ENCODE peak calls at places on chromosomes 6 and 20, in seven cellular contexts. I is nephron progenitor cell, X is amniotic stem cell, Y is ascending aorta, R is dermis blood vessel endothelial cell, D is non-pigmented ciliary epithelial cell, T is epithelial cell of esophagus. F is an unnamed sample.

GRCh38 chr6:166382500-166382932 is 224 bp downstream of the MPC1 start:
- DNase-seq in T (no peak), Y (no peak), X (no peak), R (no peak), D (no peak), I (no peak), F (peak; percentile 23)

GRCh38 chr6:8195040-8195713 is 92.8 kb upstream of the EEF1E1 start:
- DNase-seq in T (no peak), D (no peak), R (peak; percentile 10), Y (no peak), X (no peak), I (no peak), F (no peak)

GRCh38 chr6:323730-324088 is 31.4 kb downstream of the DUSP22 start:
- DNase-seq in T (no peak), R (no peak), D (no peak), Y (no peak), I (no peak), X (no peak), F (peak; percentile 52)

GRCh38 chr6:142014515-142014914 is 118.2 kb upstream of the GJE1 start:
- DNase-seq in X (peak; percentile 67), T (peak; percentile 91), D (peak; percentile 74), I (no peak), R (peak; percentile 65), Y (no peak), F (no peak)

GRCh38 chr6:10082385-10082784 is 332.5 kb downstream of the TFAP2A start:
- DNase-seq in I (no peak), D (no peak), Y (no peak), T (peak; percentile 91), R (no peak), X (no peak), F (no peak)

GRCh38 chr6:157034433-157035230 is 257.5 kb downstream of the ARID1B start:
- DNase-seq in X (peak; percentile 22), T (peak; percentile 70), I (no peak), Y (no peak), R (peak; percentile 81), D (no peak), F (peak; percentile 36)

GRCh38 chr6:154513601-154514320 is 3.3 kb upstream of the CNKSR3 start:
- DNase-seq in D (no peak), Y (no peak), T (no peak), R (no peak), X (no peak), I (no peak), F (no peak)

GRCh38 chr6:132131777-132132176 is 180.6 kb upstream of the CCN2 start:
- DNase-seq in T (peak; percentile 99), D (peak; percentile 95), R (peak; percentile 100), X (peak; percentile 90), I (no peak), Y (peak; percentile 33), F (no peak)

GRCh38 chr6:1381397-1382330 is 7.7 kb upstream of the FOXF2 start:
- DNase-seq in X (no peak), T (peak; percentile 35), R (peak; percentile 60), I (peak; percentile 90), D (no peak), Y (no peak), F (peak; percentile 71)

GRCh38 chr6:25366785-25367657 is 87.8 kb downstream of the CARMIL1 start:
- DNase-seq in T (peak; percentile 69), I (no peak), Y (no peak), D (no peak), R (no peak), X (no peak), F (peak; percentile 90)

GRCh38 chr6:143941852-143942627 is 66.0 kb downstream of the PLAGL1 start:
- DNase-seq in I (peak; percentile 72), Y (no peak), R (peak; percentile 33), D (no peak), T (peak; percentile 57), X (no peak), F (peak; percentile 66)

GRCh38 chr6:139542351-139542750 is 167.9 kb upstream of the CITED2 start:
- DNase-seq in X (no peak), I (no peak), Y (no peak), R (no peak), D (no peak), T (no peak), F (no peak)

GRCh38 chr6:31958412-31958740 is 395 bp downstream of the NELFE start:
- DNase-seq in T (no peak), D (no peak), I (no peak), X (no peak), Y (no peak), R (no peak), F (no peak)

GRCh38 chr20:59013031-59013951 is 5.9 kb upstream of the TUBB1 start:
- DNase-seq in Y (no peak), T (no peak), D (no peak), I (no peak), R (no peak), X (no peak), F (no peak)

GRCh38 chr6:134009876-134010275 is 42.5 kb downstream of the SLC2A12 start:
- DNase-seq in D (no peak), Y (no peak), I (no peak), X (no peak), R (no peak), T (peak; percentile 47), F (peak; percentile 35)

GRCh38 chr6:156955494-156956183 is 178.5 kb downstream of the ARID1B start:
- DNase-seq in R (peak; percentile 41), D (no peak), T (no peak), I (no peak), X (no peak), Y (no peak), F (no peak)

GRCh38 chr6:117552618-117553017 is 49.7 kb downstream of the GOPC start:
- DNase-seq in Y (no peak), X (no peak), R (no peak), I (no peak), D (no peak), T (no peak), F (no peak)

GRCh38 chr6:151276112-151276745 is 36.5 kb downstream of the AKAP12 start:
- DNase-seq in D (no peak), Y (no peak), X (no peak), T (peak; percentile 89), I (peak; percentile 22), R (no peak), F (no peak)

GRCh38 chr20:17859002-17859615 is 109.5 kb downstream of the SNX5 start:
- DNase-seq in T (no peak), D (no peak), Y (no peak), R (no peak), X (no peak), I (no peak), F (peak; percentile 28)

GRCh38 chr6:40791004-40791403 is 203.8 kb upstream of the LRFN2 start:
- DNase-seq in Y (no peak), X (no peak), R (no peak), I (peak; percentile 19), T (peak; percentile 59), D (no peak), F (no peak)

GRCh38 chr6:85669735-85670194 is 27.1 kb upstream of the SYNCRIP start:
- DNase-seq in X (no peak), R (peak; percentile 33), T (peak; percentile 87), D (no peak), Y (no peak), I (no peak), F (no peak)

GRCh38 chr20:58021481-58021880 is 207.0 kb downstream of the ANKRD60 start:
- DNase-seq in T (no peak), R (no peak), X (no peak), D (no peak), Y (no peak), I (peak; percentile 51), F (peak; percentile 28)

GRCh38 chr6:79040083-79040482 is 38.0 kb downstream of the PHIP start:
- DNase-seq in Y (no peak), D (peak; percentile 45), R (no peak), I (no peak), T (no peak), X (no peak), F (no peak)

GRCh38 chr6:17673543-17674254 is 33.0 kb downstream of the NUP153 start:
- DNase-seq in T (peak; percentile 46), Y (no peak), R (no peak), D (no peak), X (no peak), I (no peak), F (no peak)